ENCODE peak calls at places on chromosomes 3 and 15, in six cellular contexts. H, O, M, E, G and R are unnamed samples.

GRCh38 chr3:56800373-56801150 is 1.2 kb downstream of the ARHGEF3 start:
- DNase-seq in E (no peak), O (no peak), M (peak; percentile 40), G (no peak), H (no peak), R (no peak)

GRCh38 chr3:71991681-71992080 is 206.7 kb upstream of the PROK2 start:
- DNase-seq in H (no peak), G (no peak), E (no peak), O (no peak), M (no peak), R (no peak)

GRCh38 chr3:28637742-28638141 is 289.1 kb upstream of the AZI2 start:
- DNase-seq in G (no peak), E (no peak), H (no peak), O (no peak), M (no peak), R (no peak)

GRCh38 chr3:172524611-172525010 is 1.4 kb upstream of the TNFSF10 start:
- DNase-seq in O (no peak), H (no peak), E (no peak), G (no peak), M (no peak), R (no peak)

GRCh38 chr3:48851407-48851806 is 3.7 kb upstream of the PRKAR2A start:
- DNase-seq in O (no peak), G (no peak), E (no peak), H (no peak), M (no peak), R (no peak)

GRCh38 chr3:46895761-46896160 is 18.2 kb downstream of the PTH1R start:
- DNase-seq in M (no peak), G (no peak), H (no peak), E (no peak), O (no peak), R (peak; percentile 15)

GRCh38 chr3:23553353-23553752 is 252.4 kb upstream of the UBE2E1 start:
- DNase-seq in O (no peak), M (no peak), E (no peak), G (no peak), H (no peak), R (no peak)

GRCh38 chr3:94159062-94159726 is 96.3 kb downstream of the NSUN3 start:
- DNase-seq in M (no peak), G (no peak), E (no peak), O (no peak), H (no peak), R (no peak)

GRCh38 chr3:108406661-108407206 is 103.7 kb downstream of the MYH15 start:
- DNase-seq in G (peak; percentile 52), E (no peak), M (no peak), H (peak; percentile 36), O (no peak), R (no peak)

GRCh38 chr15:96851613-96852012 is 521.1 kb downstream of the NR2F2 start:
- DNase-seq in M (no peak), O (peak; percentile 27), H (no peak), G (no peak), E (no peak), R (no peak)

GRCh38 chr15:48634934-48635333 is 10.6 kb downstream of the FBN1 start:
- DNase-seq in O (no peak), E (no peak), H (no peak), G (no peak), M (no peak), R (no peak)

GRCh38 chr3:187700249-187700648 is 2.1 kb downstream of the RTP2 start:
- DNase-seq in E (no peak), M (no peak), O (no peak), H (no peak), G (no peak), R (no peak)

GRCh38 chr15:61459785-61460707 is 230.9 kb upstream of the RORA start:
- DNase-seq in O (no peak), M (no peak), H (no peak), E (no peak), G (no peak), R (no peak)

GRCh38 chr15:74157868-74158827 is 15.4 kb upstream of the ISLR start:
- DNase-seq in E (no peak), M (no peak), G (no peak), H (no peak), O (no peak), R (no peak)

GRCh38 chr3:146464005-146464595 is 5.3 kb downstream of the PLSCR2 start:
- DNase-seq in H (no peak), E (no peak), M (no peak), G (no peak), O (no peak), R (no peak)

GRCh38 chr3:53493997-53494791 is at the start of gene CACNA1D:
- DNase-seq in H (no peak), M (peak; percentile 71), G (peak; percentile 23), O (peak; percentile 43), E (no peak), R (peak; percentile 50)

GRCh38 chr3:169591983-169592644 is 71.4 kb downstream of the MECOM start:
- DNase-seq in O (no peak), H (no peak), E (no peak), G (no peak), M (no peak), R (no peak)

GRCh38 chr3:125192190-125193035 is 20.1 kb downstream of the SLC12A8 start:
- DNase-seq in O (no peak), G (no peak), M (no peak), H (no peak), E (no peak), R (no peak)

GRCh38 chr3:31106204-31106603 is 211.7 kb upstream of the GADL1 start:
- DNase-seq in G (no peak), E (no peak), M (no peak), O (no peak), H (peak; percentile 63), R (no peak)
- TF ChIP-seq CTCF in G (no peak), E (no peak), M (no peak), O (no peak), H (no peak), R (no peak)

GRCh38 chr3:36923523-36923943 is 21.3 kb downstream of the TRANK1 start:
- DNase-seq in G (no peak), O (no peak), H (no peak), E (no peak), M (no peak), R (no peak)
- TF ChIP-seq POLR2A in G (no peak), O (no peak), H (no peak), E (no peak), M (no peak), R (no peak)

GRCh38 chr3:25781758-25782594 is 1.3 kb downstream of the NGLY1 start:
- DNase-seq in M (no peak), O (no peak), E (no peak), H (no peak), G (no peak), R (no peak)

GRCh38 chr3:25781145-25781757 is 2.0 kb downstream of the NGLY1 start:
- DNase-seq in E (no peak), G (no peak), M (no peak), O (no peak), H (no peak), R (no peak)

GRCh38 chr3:25783661-25784512 is 644 bp upstream of the NGLY1 start:
- DNase-seq in O (peak; percentile 60), H (peak; percentile 31), G (no peak), E (peak; percentile 76), M (peak; percentile 57), R (peak; percentile 76)

GRCh38 chr3:25782636-25782937 is 656 bp downstream of the NGLY1 start:
- DNase-seq in O (no peak), G (no peak), M (no peak), H (no peak), E (no peak), R (no peak)

DNA sequence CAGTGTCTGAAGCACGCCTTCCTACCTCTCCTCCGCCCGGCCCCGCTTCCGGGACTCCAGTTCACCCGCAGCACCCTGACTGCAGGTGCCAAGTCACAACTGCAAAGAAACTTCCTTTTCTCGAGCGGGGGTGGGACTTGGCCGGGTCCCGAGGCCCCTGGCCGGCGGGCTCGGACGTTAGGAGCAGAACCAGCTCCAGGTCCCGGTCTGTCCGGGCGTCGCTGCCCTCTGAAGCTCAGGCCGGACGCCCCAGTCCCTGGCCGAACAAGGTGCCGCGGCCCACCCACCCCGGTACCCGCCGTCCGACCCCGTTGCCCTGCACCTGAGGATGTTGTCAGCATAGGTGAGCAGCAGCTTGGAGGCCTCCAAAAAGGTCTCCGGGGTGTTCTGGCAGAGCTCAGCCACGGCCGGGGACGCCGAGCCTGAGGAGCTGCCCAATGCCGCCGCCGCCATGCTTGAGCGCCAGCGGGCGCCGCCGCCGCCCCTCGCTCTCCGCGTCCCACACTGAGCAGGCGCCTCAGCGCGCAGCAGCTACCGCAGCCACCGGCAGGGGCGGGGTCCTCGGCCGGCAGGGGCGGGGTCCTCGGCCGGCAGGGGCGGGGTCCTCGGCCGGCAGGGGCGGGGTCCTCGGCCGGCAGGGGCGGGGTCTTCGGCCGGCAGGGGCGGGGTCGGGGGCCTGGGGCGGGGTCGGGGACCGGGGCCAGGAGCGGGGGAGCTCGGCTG is at the start of gene NGLY1:
- DNase-seq in O (peak; percentile 82), G (peak; percentile 51), E (peak; percentile 91), M (peak; percentile 89), H (peak; percentile 70), R (peak; percentile 93)
- TF ChIP-seq CTCF in O (no peak), G (no peak), E (no peak), M (no peak), H (no peak), R (peak; percentile 12)

GRCh38 chr3:153979419-153980251 is 141.6 kb upstream of the ARHGEF26 start:
- DNase-seq in O (no peak), G (no peak), E (no peak), H (no peak), M (no peak), R (no peak)
- TF ChIP-seq POLR2A in O (no peak), G (peak; percentile 30), E (no peak), H (no peak), M (no peak), R (no peak)

GRCh38 chr3:13433931-13434330 is 13.8 kb upstream of the NUP210 start:
- DNase-seq in O (no peak), E (no peak), M (no peak), H (no peak), G (no peak), R (no peak)

GRCh38 chr3:13426591-13426990 is 6.5 kb upstream of the NUP210 start:
- DNase-seq in E (no peak), H (no peak), G (no peak), O (no peak), M (no peak), R (no peak)

GRCh38 chr3:13427662-13428603 is 7.8 kb upstream of the NUP210 start:
- DNase-seq in M (no peak), O (no peak), H (no peak), G (no peak), E (no peak), R (no peak)

GRCh38 chr3:13429631-13430291 is 9.6 kb upstream of the NUP210 start:
- DNase-seq in G (no peak), M (no peak), O (no peak), H (no peak), E (no peak), R (no peak)

DNA sequence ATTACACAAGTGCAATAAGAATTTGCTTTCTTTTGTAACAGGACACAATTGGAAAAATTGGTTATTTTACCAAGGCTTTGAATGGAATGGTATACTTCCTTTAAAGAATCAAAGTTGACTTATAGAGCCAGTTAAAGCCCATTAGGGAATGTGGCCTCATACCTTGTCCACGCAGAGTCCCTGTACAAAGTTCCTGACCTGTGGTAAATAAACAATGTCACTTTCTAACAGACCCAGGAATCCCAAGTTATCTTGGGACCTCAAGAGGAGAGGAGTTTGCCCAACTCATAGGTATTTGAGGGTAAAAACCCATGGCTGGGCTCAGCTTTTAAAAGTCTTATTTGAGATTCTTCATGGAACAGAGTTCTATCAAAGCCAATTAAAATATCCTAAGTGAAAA is 12.0 kb upstream of the NUP210 start:
- DNase-seq in O (no peak), G (no peak), H (no peak), M (no peak), E (no peak), R (no peak)
- TF ChIP-seq CTCF in O (no peak), G (no peak), H (no peak), M (no peak), E (no peak), R (no peak)